ENCODE peak calls at places on chromosomes 2 and 18, in four cellular contexts. O, C, S and Y are unnamed samples.

GRCh38 chr2:100137877-100138570 is 4.4 kb downstream of the AFF3 start:
- DNase-seq in C (no peak), S (no peak), O (no peak), Y (no peak)

GRCh38 chr2:37376421-37377186 is 32.2 kb downstream of the QPCT start:
- DNase-seq in C (peak), S (peak), O (peak), Y (no peak)

GRCh38 chr2:138829326-138829725 is 49.1 kb upstream of the NXPH2 start:
- DNase-seq in S (peak), C (no peak), O (peak), Y (no peak)

GRCh38 chr2:222859786-222860726 is 780 bp upstream of the ACSL3 start:
- DNase-seq in O (peak), S (peak), C (peak), Y (peak)

GRCh38 chr2:30530346-30530745 is 83.3 kb downstream of the LCLAT1 start:
- DNase-seq in S (no peak), O (no peak), C (no peak), Y (no peak)

GRCh38 chr2:218273908-218274249 is 3.6 kb downstream of the PNKD start:
- DNase-seq in O (no peak), S (no peak), C (no peak), Y (no peak)

GRCh38 chr2:150426315-150426714 is 61.2 kb downstream of the RND3 start:
- DNase-seq in S (no peak), C (no peak), O (no peak), Y (no peak)

GRCh38 chr2:121596221-121597080 is 52.8 kb downstream of the CLASP1 start:
- DNase-seq in C (peak), O (peak), S (peak), Y (peak)

GRCh38 chr18:706438-706837 is 6.0 kb downstream of the ENOSF1 start:
- DNase-seq in C (no peak), O (no peak), S (no peak), Y (no peak)

GRCh38 chr18:67651438-67651837 is 134.9 kb upstream of the DSEL start:
- DNase-seq in C (no peak), S (peak), O (no peak), Y (no peak)

GRCh38 chr2:62151306-62151638 is 44.6 kb upstream of the B3GNT2 start:
- DNase-seq in S (no peak), C (no peak), O (no peak), Y (no peak)

GRCh38 chr2:176139621-176140020 is 10.1 kb downstream of the HOXD8 start:
- DNase-seq in O (no peak), S (no peak), C (no peak), Y (no peak)

GRCh38 chr2:126698991-126699390 is 43.0 kb downstream of the GYPC start:
- DNase-seq in O (no peak), S (no peak), C (no peak), Y (no peak)

GRCh38 chr2:178190938-178191910 is 3.1 kb upstream of the OSBPL6 start:
- DNase-seq in S (peak), C (no peak), O (peak), Y (no peak)

GRCh38 chr2:238320648-238321281 is 447 bp downstream of the TRAF3IP1 start:
- DNase-seq in S (peak), C (no peak), O (no peak), Y (no peak)

GRCh38 chr2:204947448-204947847 is 402.2 kb downstream of the PARD3B start:
- DNase-seq in C (no peak), S (no peak), O (no peak), Y (no peak)

GRCh38 chr2:74379851-74380789 is at the start of gene DCTN1:
- DNase-seq in C (no peak), S (peak), O (peak), Y (peak)

GRCh38 chr2:69926849-69927515 is 12.1 kb downstream of the MXD1 start:
- DNase-seq in O (no peak), C (no peak), S (peak), Y (peak)

GRCh38 chr2:119419803-119420508 is 11.7 kb upstream of the TMEM37 start:
- DNase-seq in S (no peak), C (no peak), O (no peak), Y (no peak)

GRCh38 chr2:10006248-10007147 is 36.9 kb upstream of the KLF11 start:
- DNase-seq in S (no peak), O (no peak), C (no peak), Y (no peak)

GRCh38 chr2:149098722-149099121 is 60.2 kb downstream of the LYPD6B start:
- DNase-seq in C (peak), O (no peak), S (no peak), Y (peak)

GRCh38 chr2:229566380-229566779 is 148.0 kb downstream of the DNER start:
- DNase-seq in C (no peak), S (peak), O (no peak), Y (no peak)

GRCh38 chr18:37207343-37207742 is 358.3 kb downstream of the CELF4 start:
- DNase-seq in C (no peak), O (peak), S (no peak), Y (no peak)

GRCh38 chr2:41283079-41283765 is 764.6 kb upstream of the PKDCC start:
- DNase-seq in S (no peak), C (no peak), O (no peak), Y (peak)

GRCh38 chr2:102080451-102081054 is 62.0 kb upstream of the IL1R1 start:
- DNase-seq in C (no peak), S (peak), O (no peak), Y (peak)

GRCh38 chr18:66317243-66318090 is 286.4 kb downstream of the CDH19 start:
- DNase-seq in S (no peak), C (no peak), O (no peak), Y (no peak)

GRCh38 chr2:10331033-10331701 is 28.5 kb downstream of the HPCAL1 start:
- DNase-seq in C (no peak), S (peak), O (no peak), Y (peak)

GRCh38 chr2:1625281-1626001 is 118.9 kb downstream of the PXDN start:
- DNase-seq in C (peak), S (peak), O (no peak), Y (peak)

GRCh38 chr2:179264238-179265081 is at the start of gene SESTD1:
- DNase-seq in O (peak), S (no peak), C (no peak), Y (peak)

GRCh38 chr18:30960661-30961060 is 81.9 kb downstream of the DSC3 start:
- DNase-seq in C (no peak), S (no peak), O (no peak), Y (no peak)

GRCh38 chr2:236689981-236690380 is 120.4 kb downstream of the ACKR3 start:
- DNase-seq in C (no peak), S (peak), O (no peak), Y (no peak)

GRCh38 chr2:102439065-102439695 is 16.2 kb downstream of the IL18RAP start:
- DNase-seq in O (no peak), S (peak), C (no peak), Y (peak)

GRCh38 chr2:197969391-197969893 is 165.0 kb downstream of the PLCL1 start:
- DNase-seq in O (no peak), C (peak), S (peak), Y (peak)

GRCh38 chr18:60654298-60654697 is 281.7 kb upstream of the MC4R start:
- DNase-seq in S (no peak), C (no peak), O (no peak), Y (no peak)